ENCODE peak calls at places on chromosomes 13 and 19, in ten cellular contexts. A is left cardiac atrium; F is stimulated activated CD4-positive, alpha-beta T cell treated with anti-CD3 and anti-CD28 coated beads, Interleukin-4, amount 100 ng/mL, for 4 hours; C is nephron progenitor cell; T is kidney glomerular epithelial cell; M is COR-L47; W is IMR-90; O is transverse colon; R is stomach; Y is MM.1S. P is an unnamed sample.

GRCh38 chr13:110092869-110093268 is 214.1 kb downstream of the COL4A1 start:
- DNase-seq in A (no peak), F (no peak), C (no peak), T (no peak), M (no peak), W (peak; percentile 52), O (no peak), R (no peak), Y (no peak), P (no peak)

GRCh38 chr13:44414771-44415170 is 41.1 kb downstream of the SERP2 start:
- DNase-seq in A (no peak), F (no peak), C (no peak), T (no peak), M (no peak), W (no peak), O (no peak), R (no peak), Y (no peak), P (no peak)

GRCh38 chr19:7639863-7640348 is 3.0 kb downstream of the STXBP2 start:
- DNase-seq in A (no peak), F (no peak), C (no peak), T (no peak), M (no peak), W (no peak), O (no peak), R (no peak), Y (no peak), P (no peak)

GRCh38 chr19:35782589-35782988 is 7.2 kb downstream of the ARHGAP33 start:
- DNase-seq in A (no peak), F (no peak), C (no peak), T (no peak), M (no peak), W (no peak), O (no peak), R (no peak), Y (no peak), P (no peak)

GRCh38 chr19:21022996-21023395 is 2.5 kb downstream of the ZNF430 start:
- DNase-seq in A (no peak), F (peak; percentile 17), C (no peak), T (peak; percentile 56), M (no peak), W (peak; percentile 66), O (no peak), R (no peak), Y (no peak), P (no peak)

GRCh38 chr19:42553292-42554045 is 25.2 kb upstream of the CEACAM1 start:
- DNase-seq in A (no peak), F (no peak), C (no peak), T (peak; percentile 20), M (no peak), W (peak; percentile 67), O (no peak), R (peak; percentile 22), Y (no peak), P (no peak)

GRCh38 chr19:39448271-39448670 is 2.9 kb downstream of the SUPT5H start:
- DNase-seq in A (no peak), F (no peak), C (no peak), T (no peak), M (no peak), W (peak; percentile 51), O (no peak), R (no peak), Y (peak; percentile 37), P (no peak)

GRCh38 chr19:1747285-1748114 is 5.8 kb upstream of the ONECUT3 start:
- DNase-seq in A (no peak), F (no peak), C (no peak), T (peak; percentile 85), M (no peak), W (peak; percentile 80), O (no peak), R (peak; percentile 73), Y (no peak), P (no peak)

GRCh38 chr19:48681127-48681470 is 8.3 kb upstream of the NTN5 start:
- DNase-seq in A (no peak), F (no peak), C (no peak), T (peak; percentile 95), M (no peak), W (peak; percentile 93), O (no peak), R (peak; percentile 57), Y (no peak), P (no peak)